ENCODE peak calls at places on chromosome 19, in nine cellular contexts. B is stimulated activated CD8-positive, alpha-beta memory T cell treated with anti-CD3 and anti-CD28 coated beads, Interleukin-4, amount 100 ng/mL, for 1 hour; K is A549; C is aorta; E is ureter; D is AG10803; L is HT-29; O is LHCN-M2; H is non-pigmented ciliary epithelial cell. T is an unnamed sample.

GRCh38 chr19:16615788-16616187 is 12.2 kb downstream of the MED26 start:
- DNase-seq in B (no peak), K (no peak), C (no peak), E (no peak), D (no peak), L (no peak), O (peak; percentile 26), H (no peak), T (no peak)

GRCh38 chr19:23366437-23366836 is 28.8 kb downstream of the ZNF91 start:
- DNase-seq in B (no peak), K (no peak), C (no peak), E (no peak), D (no peak), L (no peak), O (no peak), H (no peak), T (no peak)

GRCh38 chr19:55133639-55134444 is 15.2 kb downstream of the TNNT1 start:
- DNase-seq in B (no peak), K (no peak), C (peak; percentile 52), E (no peak), D (no peak), L (no peak), O (no peak), H (no peak), T (no peak)

GRCh38 chr19:38656171-38656981 is 8.9 kb downstream of the ACTN4 start:
- DNase-seq in B (no peak), K (no peak), C (no peak), E (no peak), D (peak; percentile 80), L (peak; percentile 57), O (peak; percentile 81), H (no peak), T (no peak)

GRCh38 chr19:656751-657559 is 6.1 kb downstream of the RNF126 start:
- DNase-seq in B (no peak), K (no peak), C (no peak), E (no peak), D (no peak), L (no peak), O (peak; percentile 51), H (no peak), T (no peak)

GRCh38 chr19:39152066-39152465 is 26.5 kb downstream of the PAK4 start:
- DNase-seq in B (no peak), K (no peak), C (no peak), E (no peak), D (no peak), L (no peak), O (no peak), H (no peak), T (no peak)

GRCh38 chr19:1705367-1705766 is 47.9 kb upstream of the ONECUT3 start:
- DNase-seq in B (no peak), K (no peak), C (no peak), E (no peak), D (no peak), L (no peak), O (no peak), H (no peak), T (no peak)

GRCh38 chr19:33722456-33723239 is 74.0 kb upstream of the KCTD15 start:
- DNase-seq in B (no peak), K (no peak), C (peak; percentile 37), E (no peak), D (no peak), L (no peak), O (no peak), H (no peak), T (no peak)